ENCODE peak calls at places on chromosome 13, in five cellular contexts. A, S, L, E and W are unnamed samples.

GRCh38 chr13:42574435-42575311 is 721 bp downstream of the TNFSF11 start:
- DNase-seq in A (no peak), S (no peak), L (peak), E (peak), W (peak)

GRCh38 chr13:66162470-66162869 is 1067.7 kb downstream of the PCDH9 start:
- DNase-seq in A (no peak), S (no peak), L (no peak), E (no peak), W (no peak)

GRCh38 chr13:30884543-30884942 is 21.5 kb upstream of the MEDAG start:
- DNase-seq in A (no peak), S (no peak), L (no peak), E (no peak), W (no peak)

GRCh38 chr13:51148223-51148951 is 37.3 kb upstream of the C13orf42 start:
- DNase-seq in A (no peak), S (no peak), L (peak), E (peak), W (peak)

GRCh38 chr13:114049026-114049425 is 75.2 kb upstream of the C13orf46 start:
- DNase-seq in A (no peak), S (no peak), L (no peak), E (peak), W (no peak)

GRCh38 chr13:40490086-40490723 is 176.2 kb downstream of the FOXO1 start:
- DNase-seq in A (no peak), S (no peak), L (no peak), E (no peak), W (no peak)

GRCh38 chr13:73738626-73739025 is 395.6 kb downstream of the KLF12 start:
- DNase-seq in A (no peak), S (no peak), L (no peak), E (no peak), W (no peak)

GRCh38 chr13:112828756-112829155 is 138.9 kb downstream of the ATP11A start:
- DNase-seq in A (no peak), S (no peak), L (no peak), E (no peak), W (no peak)

GRCh38 chr13:50226515-50227147 is 211.4 kb downstream of the KCNRG start:
- DNase-seq in A (no peak), S (no peak), L (no peak), E (no peak), W (no peak)

GRCh38 chr13:98495627-98496238 is 81.2 kb downstream of the STK24 start:
- DNase-seq in A (no peak), S (no peak), L (no peak), E (no peak), W (no peak)

GRCh38 chr13:40187836-40188591 is 478.4 kb downstream of the FOXO1 start:
- DNase-seq in A (no peak), S (no peak), L (no peak), E (peak), W (no peak)

GRCh38 chr13:20161951-20162300 is 1.1 kb upstream of the GJA3 start:
- DNase-seq in A (no peak), S (no peak), L (no peak), E (no peak), W (no peak)

GRCh38 chr13:107190065-107190464 is 622.1 kb upstream of the ARGLU1 start:
- DNase-seq in A (no peak), S (no peak), L (no peak), E (no peak), W (no peak)

GRCh38 chr13:44719857-44720671 is 143.9 kb upstream of the TSC22D1 start:
- DNase-seq in A (peak), S (peak), L (no peak), E (no peak), W (no peak)

GRCh38 chr13:36815069-36815468 is 4.0 kb upstream of the RFXAP start:
- DNase-seq in A (no peak), S (no peak), L (no peak), E (no peak), W (no peak)
- TF ChIP-seq CTCF in A (peak), S (peak), L (peak), E (no peak), W (peak)

GRCh38 chr13:69580255-69580654 is 527.4 kb upstream of the ATXN8OS start:
- DNase-seq in A (no peak), S (no peak), L (no peak), E (no peak), W (no peak)

GRCh38 chr13:69579351-69579750 is 528.3 kb upstream of the ATXN8OS start:
- DNase-seq in A (no peak), S (no peak), L (no peak), E (no peak), W (no peak)
- TF ChIP-seq CTCF in A (no peak), S (no peak), L (no peak), E (no peak), W (no peak)

DNA sequence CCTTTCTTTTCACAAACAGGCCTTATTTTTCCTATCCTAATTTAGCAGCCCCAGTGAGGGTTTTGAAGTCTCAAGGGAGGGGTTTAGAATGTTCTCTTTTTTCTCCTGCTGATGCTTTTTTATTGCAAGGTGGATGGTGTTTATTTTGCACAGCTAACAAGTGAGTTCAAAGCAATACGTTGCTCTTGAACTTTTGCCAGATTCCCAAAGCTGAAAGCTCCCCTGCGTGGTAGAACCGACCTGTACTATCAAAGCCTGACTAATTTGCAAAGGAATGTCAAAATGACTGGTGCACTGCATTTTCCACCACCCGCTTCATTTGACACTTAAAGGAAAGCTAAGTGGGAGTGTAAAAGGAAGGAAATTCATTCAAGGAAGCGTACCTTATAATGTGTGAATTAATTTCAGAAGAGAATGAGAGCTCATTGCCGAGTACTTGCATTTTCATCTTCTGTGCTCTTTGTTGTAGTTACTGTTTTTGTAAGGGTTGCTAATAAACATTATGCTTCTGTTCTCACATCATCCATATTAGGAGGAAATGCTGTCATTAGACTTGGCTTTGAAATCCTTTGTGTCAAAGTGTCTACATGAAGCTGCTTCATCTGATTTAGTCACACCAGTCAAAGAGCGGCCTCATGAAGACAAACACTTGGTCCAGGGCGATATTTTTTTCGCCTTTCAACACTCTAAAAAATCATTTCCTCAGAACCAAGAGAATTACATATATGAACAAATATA is 105.2 kb downstream of the SPRY2 start:
- DNase-seq in A (no peak), S (peak), L (no peak), E (no peak), W (no peak)
- TF ChIP-seq CTCF in A (no peak), S (no peak), L (no peak), E (no peak), W (no peak)

GRCh38 chr13:86447479-86447878 is 648.3 kb upstream of the SLITRK6 start:
- DNase-seq in A (no peak), S (no peak), L (no peak), E (no peak), W (no peak)
- TF ChIP-seq CTCF in A (no peak), S (no peak), L (no peak), E (no peak), W (no peak)

GRCh38 chr13:32024750-32025149 is 6.8 kb upstream of the FRY start:
- DNase-seq in A (no peak), S (no peak), L (no peak), E (no peak), W (no peak)

GRCh38 chr13:32023096-32023495 is 8.5 kb upstream of the FRY start:
- DNase-seq in A (no peak), S (no peak), L (no peak), E (no peak), W (no peak)

GRCh38 chr13:32021785-32022184 is 9.8 kb upstream of the FRY start:
- DNase-seq in A (no peak), S (no peak), L (no peak), E (no peak), W (no peak)

GRCh38 chr13:32022292-32022691 is 9.3 kb upstream of the FRY start:
- DNase-seq in A (no peak), S (no peak), L (no peak), E (no peak), W (peak)

GRCh38 chr13:32023698-32024097 is 7.9 kb upstream of the FRY start:
- DNase-seq in A (no peak), S (no peak), L (no peak), E (no peak), W (no peak)
- TF ChIP-seq CTCF in A (peak), S (peak), L (no peak), E (no peak), W (no peak)

DNA sequence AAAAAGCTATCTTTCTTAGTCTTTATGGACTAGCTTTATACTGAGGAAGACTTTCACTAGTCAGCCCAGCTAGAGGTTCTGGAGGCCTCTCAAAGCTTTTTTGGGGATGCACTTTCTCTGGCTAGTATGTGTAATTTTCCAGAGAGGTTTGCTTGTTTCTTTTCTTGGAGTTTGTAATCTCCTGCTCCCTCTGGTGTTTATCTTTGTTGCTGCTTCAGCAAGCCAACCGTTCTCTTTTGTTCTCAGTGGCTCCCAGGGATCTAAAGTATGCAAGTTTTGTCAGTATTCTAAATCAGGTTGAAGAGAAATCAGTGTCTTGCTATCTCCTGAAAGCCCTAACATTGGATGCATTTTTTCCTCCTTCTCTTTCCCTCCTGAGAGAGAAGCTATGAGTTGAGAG is 121.1 kb upstream of the MYO16 start:
- DNase-seq in A (no peak), S (peak), L (no peak), E (no peak), W (no peak)
- TF ChIP-seq CTCF in A (peak), S (peak), L (peak), E (peak), W (peak)